ENCODE peak calls at places on chromosomes 5 and 9, in ten cellular contexts. One of them, this sample, is unnamed.

GRCh38 chr9:4097991-4098390 is 201.9 kb downstream of the GLIS3 start:
- DNase-seq in SW 1271: no peak
- DNase-seq in kidney glomerular epithelial cell: no peak
- DNase-seq in memory B cell: no peak
- DNase-seq in EL: no peak
- DNase-seq in T-helper 22 cell: no peak
- DNase-seq in hepatocyte: no peak
- DNase-seq in effector CD4-positive, alpha-beta T cell: no peak
- DNase-seq in gastrocnemius medialis: no peak
- DNase-seq in NB4: peak
- DNase-seq in this sample: no peak

GRCh38 chr5:36090033-36090432 is 23.4 kb upstream of the UGT3A2 start:
- DNase-seq in SW 1271: peak
- DNase-seq in kidney glomerular epithelial cell: no peak
- DNase-seq in memory B cell: no peak
- DNase-seq in EL: peak
- DNase-seq in T-helper 22 cell: no peak
- DNase-seq in hepatocyte: peak
- DNase-seq in effector CD4-positive, alpha-beta T cell: no peak
- DNase-seq in gastrocnemius medialis: no peak
- DNase-seq in NB4: peak
- DNase-seq in this sample: no peak

GRCh38 chr9:113187935-113188595 is 33.0 kb downstream of the FKBP15 start:
- DNase-seq in SW 1271: peak
- DNase-seq in kidney glomerular epithelial cell: peak
- DNase-seq in memory B cell: no peak
- DNase-seq in EL: peak
- DNase-seq in T-helper 22 cell: no peak
- DNase-seq in hepatocyte: peak
- DNase-seq in effector CD4-positive, alpha-beta T cell: no peak
- DNase-seq in gastrocnemius medialis: peak
- DNase-seq in NB4: peak
- DNase-seq in this sample: no peak

GRCh38 chr9:89167788-89168187 is 10.8 kb downstream of the SHC3 start:
- DNase-seq in SW 1271: no peak
- DNase-seq in kidney glomerular epithelial cell: no peak
- DNase-seq in memory B cell: no peak
- DNase-seq in EL: no peak
- DNase-seq in T-helper 22 cell: no peak
- DNase-seq in hepatocyte: no peak
- DNase-seq in effector CD4-positive, alpha-beta T cell: no peak
- DNase-seq in gastrocnemius medialis: no peak
- DNase-seq in NB4: no peak
- DNase-seq in this sample: no peak

GRCh38 chr9:14434971-14435718 is 121.2 kb upstream of the NFIB start:
- DNase-seq in SW 1271: no peak
- DNase-seq in kidney glomerular epithelial cell: no peak
- DNase-seq in memory B cell: no peak
- DNase-seq in EL: no peak
- DNase-seq in T-helper 22 cell: no peak
- DNase-seq in hepatocyte: no peak
- DNase-seq in effector CD4-positive, alpha-beta T cell: no peak
- DNase-seq in gastrocnemius medialis: no peak
- DNase-seq in NB4: no peak
- DNase-seq in this sample: no peak

GRCh38 chr5:14263700-14264099 is 120.6 kb downstream of the TRIO start:
- DNase-seq in SW 1271: no peak
- DNase-seq in kidney glomerular epithelial cell: no peak
- DNase-seq in memory B cell: no peak
- DNase-seq in EL: no peak
- DNase-seq in T-helper 22 cell: no peak
- DNase-seq in hepatocyte: no peak
- DNase-seq in effector CD4-positive, alpha-beta T cell: no peak
- DNase-seq in gastrocnemius medialis: no peak
- DNase-seq in NB4: no peak
- DNase-seq in this sample: no peak

GRCh38 chr9:85041737-85042136 is 372.2 kb downstream of the NTRK2 start:
- DNase-seq in SW 1271: no peak
- DNase-seq in kidney glomerular epithelial cell: no peak
- DNase-seq in memory B cell: no peak
- DNase-seq in EL: no peak
- DNase-seq in T-helper 22 cell: no peak
- DNase-seq in hepatocyte: no peak
- DNase-seq in effector CD4-positive, alpha-beta T cell: no peak
- DNase-seq in gastrocnemius medialis: no peak
- DNase-seq in NB4: no peak
- DNase-seq in this sample: no peak

GRCh38 chr5:11791777-11792176 is 112.5 kb downstream of the CTNND2 start:
- DNase-seq in SW 1271: no peak
- DNase-seq in kidney glomerular epithelial cell: no peak
- DNase-seq in memory B cell: no peak
- DNase-seq in EL: no peak
- DNase-seq in T-helper 22 cell: no peak
- DNase-seq in hepatocyte: no peak
- DNase-seq in effector CD4-positive, alpha-beta T cell: no peak
- DNase-seq in gastrocnemius medialis: no peak
- DNase-seq in NB4: no peak
- DNase-seq in this sample: no peak

GRCh38 chr5:56622146-56622545 is 193.2 kb upstream of the MAP3K1 start:
- DNase-seq in SW 1271: no peak
- DNase-seq in kidney glomerular epithelial cell: no peak
- DNase-seq in memory B cell: no peak
- DNase-seq in EL: peak
- DNase-seq in T-helper 22 cell: no peak
- DNase-seq in hepatocyte: no peak
- DNase-seq in effector CD4-positive, alpha-beta T cell: no peak
- DNase-seq in gastrocnemius medialis: no peak
- DNase-seq in NB4: no peak
- DNase-seq in this sample: no peak

GRCh38 chr5:106894964-106895363 is 775.8 kb downstream of the EFNA5 start:
- DNase-seq in SW 1271: no peak
- DNase-seq in kidney glomerular epithelial cell: no peak
- DNase-seq in memory B cell: no peak
- DNase-seq in EL: no peak
- DNase-seq in T-helper 22 cell: no peak
- DNase-seq in hepatocyte: no peak
- DNase-seq in effector CD4-positive, alpha-beta T cell: no peak
- DNase-seq in gastrocnemius medialis: no peak
- DNase-seq in NB4: peak
- DNase-seq in this sample: no peak

GRCh38 chr9:131227112-131228058 is 48.9 kb downstream of the FAM78A start:
- DNase-seq in SW 1271: no peak
- DNase-seq in kidney glomerular epithelial cell: no peak
- DNase-seq in memory B cell: no peak
- DNase-seq in EL: no peak
- DNase-seq in T-helper 22 cell: no peak
- DNase-seq in hepatocyte: peak
- DNase-seq in effector CD4-positive, alpha-beta T cell: no peak
- DNase-seq in gastrocnemius medialis: no peak
- DNase-seq in NB4: no peak
- DNase-seq in this sample: no peak

GRCh38 chr5:113384787-113385186 is 50.0 kb downstream of the TSSK1B start:
- DNase-seq in SW 1271: no peak
- DNase-seq in kidney glomerular epithelial cell: no peak
- DNase-seq in memory B cell: no peak
- DNase-seq in EL: no peak
- DNase-seq in T-helper 22 cell: no peak
- DNase-seq in hepatocyte: no peak
- DNase-seq in effector CD4-positive, alpha-beta T cell: no peak
- DNase-seq in gastrocnemius medialis: no peak
- DNase-seq in NB4: peak
- DNase-seq in this sample: no peak

GRCh38 chr5:54794437-54794970 is 190.9 kb downstream of the ESM1 start:
- DNase-seq in SW 1271: no peak
- DNase-seq in kidney glomerular epithelial cell: no peak
- DNase-seq in memory B cell: no peak
- DNase-seq in EL: no peak
- DNase-seq in T-helper 22 cell: no peak
- DNase-seq in hepatocyte: no peak
- DNase-seq in effector CD4-positive, alpha-beta T cell: no peak
- DNase-seq in gastrocnemius medialis: no peak
- DNase-seq in NB4: no peak
- DNase-seq in this sample: no peak

GRCh38 chr5:10552183-10553143 is 11.4 kb upstream of the ANKRD33B start:
- DNase-seq in SW 1271: peak
- DNase-seq in kidney glomerular epithelial cell: peak
- DNase-seq in memory B cell: no peak
- DNase-seq in EL: peak
- DNase-seq in T-helper 22 cell: no peak
- DNase-seq in hepatocyte: no peak
- DNase-seq in effector CD4-positive, alpha-beta T cell: no peak
- DNase-seq in gastrocnemius medialis: no peak
- DNase-seq in NB4: no peak
- DNase-seq in this sample: no peak

GRCh38 chr9:133614678-133615077 is 5.5 kb upstream of the FAM163B start:
- DNase-seq in SW 1271: no peak
- DNase-seq in kidney glomerular epithelial cell: no peak
- DNase-seq in memory B cell: no peak
- DNase-seq in EL: no peak
- DNase-seq in T-helper 22 cell: no peak
- DNase-seq in hepatocyte: no peak
- DNase-seq in effector CD4-positive, alpha-beta T cell: no peak
- DNase-seq in gastrocnemius medialis: no peak
- DNase-seq in NB4: no peak
- DNase-seq in this sample: no peak

GRCh38 chr9:116155700-116156045 is 2.1 kb downstream of the PAPPA start:
- DNase-seq in SW 1271: no peak
- DNase-seq in kidney glomerular epithelial cell: peak
- DNase-seq in memory B cell: no peak
- DNase-seq in EL: peak
- DNase-seq in T-helper 22 cell: no peak
- DNase-seq in hepatocyte: peak
- DNase-seq in effector CD4-positive, alpha-beta T cell: no peak
- DNase-seq in gastrocnemius medialis: no peak
- DNase-seq in NB4: no peak
- DNase-seq in this sample: no peak